ENCODE peak calls at places on chromosome 16, in seven cellular contexts. One of them, this sample, is unnamed.
A peak's percentile ranks its signal among the peaks of the same experiment; 100 is the strongest.

GRCh38 chr16:86388976-86389375 is 121.4 kb upstream of the FOXF1 start:
- DNase-seq in tibial artery: no peak
- DNase-seq in stimulated activated CD4-positive, alpha-beta T cell treated with anti-CD3 and anti-CD28 coated beads, Interleukin-1b, Interleukin-23, amount 100 ng/mL, for 48 hours: no peak
- DNase-seq in AG04449: no peak
- DNase-seq in EL: no peak
- DNase-seq in NCI-H774: no peak
- DNase-seq in A172: no peak
- DNase-seq in this sample: no peak

GRCh38 chr16:53435066-53435688 is 906 bp downstream of the RBL2 start:
- DNase-seq in tibial artery: peak; percentile 89
- DNase-seq in stimulated activated CD4-positive, alpha-beta T cell treated with anti-CD3 and anti-CD28 coated beads, Interleukin-1b, Interleukin-23, amount 100 ng/mL, for 48 hours: peak; percentile 54
- DNase-seq in AG04449: peak; percentile 59
- DNase-seq in EL: peak; percentile 84
- DNase-seq in NCI-H774: peak; percentile 78
- DNase-seq in A172: peak; percentile 84
- DNase-seq in this sample: peak; percentile 43

GRCh38 chr16:56848056-56848936 is 16.7 kb upstream of the SLC12A3 start:
- DNase-seq in tibial artery: peak; percentile 67
- DNase-seq in stimulated activated CD4-positive, alpha-beta T cell treated with anti-CD3 and anti-CD28 coated beads, Interleukin-1b, Interleukin-23, amount 100 ng/mL, for 48 hours: no peak
- DNase-seq in AG04449: no peak
- DNase-seq in EL: peak; percentile 86
- DNase-seq in NCI-H774: no peak
- DNase-seq in A172: peak; percentile 89
- DNase-seq in this sample: no peak

GRCh38 chr16:30457743-30458560 is 12.3 kb upstream of the SEPHS2 start:
- DNase-seq in tibial artery: no peak
- DNase-seq in stimulated activated CD4-positive, alpha-beta T cell treated with anti-CD3 and anti-CD28 coated beads, Interleukin-1b, Interleukin-23, amount 100 ng/mL, for 48 hours: no peak
- DNase-seq in AG04449: no peak
- DNase-seq in EL: no peak
- DNase-seq in NCI-H774: no peak
- DNase-seq in A172: no peak
- DNase-seq in this sample: no peak

GRCh38 chr16:84497836-84498610 is 6.4 kb downstream of the MEAK7 start:
- DNase-seq in tibial artery: peak; percentile 17
- DNase-seq in stimulated activated CD4-positive, alpha-beta T cell treated with anti-CD3 and anti-CD28 coated beads, Interleukin-1b, Interleukin-23, amount 100 ng/mL, for 48 hours: no peak
- DNase-seq in AG04449: no peak
- DNase-seq in EL: no peak
- DNase-seq in NCI-H774: no peak
- DNase-seq in A172: no peak
- DNase-seq in this sample: no peak

GRCh38 chr16:20626971-20627370 is 50.8 kb upstream of the ACSM2B start:
- DNase-seq in tibial artery: no peak
- DNase-seq in stimulated activated CD4-positive, alpha-beta T cell treated with anti-CD3 and anti-CD28 coated beads, Interleukin-1b, Interleukin-23, amount 100 ng/mL, for 48 hours: no peak
- DNase-seq in AG04449: no peak
- DNase-seq in EL: no peak
- DNase-seq in NCI-H774: no peak
- DNase-seq in A172: no peak
- DNase-seq in this sample: no peak

GRCh38 chr16:89294486-89294885 is 77.0 kb downstream of the ZNF778 start:
- DNase-seq in tibial artery: no peak
- DNase-seq in stimulated activated CD4-positive, alpha-beta T cell treated with anti-CD3 and anti-CD28 coated beads, Interleukin-1b, Interleukin-23, amount 100 ng/mL, for 48 hours: no peak
- DNase-seq in AG04449: no peak
- DNase-seq in EL: no peak
- DNase-seq in NCI-H774: no peak
- DNase-seq in A172: no peak
- DNase-seq in this sample: no peak

GRCh38 chr16:86424413-86424812 is 85.9 kb upstream of the FOXF1 start:
- DNase-seq in tibial artery: no peak
- DNase-seq in stimulated activated CD4-positive, alpha-beta T cell treated with anti-CD3 and anti-CD28 coated beads, Interleukin-1b, Interleukin-23, amount 100 ng/mL, for 48 hours: no peak
- DNase-seq in AG04449: no peak
- DNase-seq in EL: no peak
- DNase-seq in NCI-H774: no peak
- DNase-seq in A172: no peak
- DNase-seq in this sample: no peak

GRCh38 chr16:5333991-5334390 is 236.4 kb upstream of the EEF2KMT start:
- DNase-seq in tibial artery: no peak
- DNase-seq in stimulated activated CD4-positive, alpha-beta T cell treated with anti-CD3 and anti-CD28 coated beads, Interleukin-1b, Interleukin-23, amount 100 ng/mL, for 48 hours: no peak
- DNase-seq in AG04449: no peak
- DNase-seq in EL: no peak
- DNase-seq in NCI-H774: no peak
- DNase-seq in A172: no peak
- DNase-seq in this sample: no peak

GRCh38 chr16:86449377-86450095 is 60.8 kb upstream of the FOXF1 start:
- DNase-seq in tibial artery: no peak
- DNase-seq in stimulated activated CD4-positive, alpha-beta T cell treated with anti-CD3 and anti-CD28 coated beads, Interleukin-1b, Interleukin-23, amount 100 ng/mL, for 48 hours: no peak
- DNase-seq in AG04449: no peak
- DNase-seq in EL: no peak
- DNase-seq in NCI-H774: no peak
- DNase-seq in A172: no peak
- DNase-seq in this sample: no peak

GRCh38 chr16:86375370-86375769 is 135.0 kb upstream of the FOXF1 start:
- DNase-seq in tibial artery: no peak
- DNase-seq in stimulated activated CD4-positive, alpha-beta T cell treated with anti-CD3 and anti-CD28 coated beads, Interleukin-1b, Interleukin-23, amount 100 ng/mL, for 48 hours: no peak
- DNase-seq in AG04449: no peak
- DNase-seq in EL: peak; percentile 81
- DNase-seq in NCI-H774: no peak
- DNase-seq in A172: peak; percentile 79
- DNase-seq in this sample: no peak

GRCh38 chr16:47995354-47995753 is 160.4 kb downstream of the ABCC12 start:
- DNase-seq in tibial artery: no peak
- DNase-seq in stimulated activated CD4-positive, alpha-beta T cell treated with anti-CD3 and anti-CD28 coated beads, Interleukin-1b, Interleukin-23, amount 100 ng/mL, for 48 hours: no peak
- DNase-seq in AG04449: no peak
- DNase-seq in EL: no peak
- DNase-seq in NCI-H774: no peak
- DNase-seq in A172: no peak
- DNase-seq in this sample: no peak

GRCh38 chr16:2884041-2884451 is 1.0 kb downstream of the FLYWCH2 start:
- DNase-seq in tibial artery: peak; percentile 60
- DNase-seq in stimulated activated CD4-positive, alpha-beta T cell treated with anti-CD3 and anti-CD28 coated beads, Interleukin-1b, Interleukin-23, amount 100 ng/mL, for 48 hours: no peak
- DNase-seq in AG04449: no peak
- DNase-seq in EL: no peak
- DNase-seq in NCI-H774: no peak
- DNase-seq in A172: peak; percentile 48
- DNase-seq in this sample: no peak

GRCh38 chr16:57770361-57770760 is 31.9 kb downstream of the KIFC3 start:
- DNase-seq in tibial artery: no peak
- DNase-seq in stimulated activated CD4-positive, alpha-beta T cell treated with anti-CD3 and anti-CD28 coated beads, Interleukin-1b, Interleukin-23, amount 100 ng/mL, for 48 hours: no peak
- DNase-seq in AG04449: no peak
- DNase-seq in EL: no peak
- DNase-seq in NCI-H774: peak; percentile 16
- DNase-seq in A172: no peak
- DNase-seq in this sample: no peak

This sample was measured in neuronal stem cell.